ENCODE peak calls at places on chromosomes 1 and 21, in six cellular contexts. M, V, F, T, J and I are unnamed samples.

GRCh38 chr1:178121883-178122282 is 28.0 kb downstream of the RASAL2 start:
- DNase-seq in M (no peak), V (no peak), F (no peak), T (no peak), J (no peak), I (no peak)

GRCh38 chr1:186763107-186763506 is 65.6 kb upstream of the PLA2G4A start:
- DNase-seq in M (peak), V (peak), F (no peak), T (peak), J (no peak), I (peak)

GRCh38 chr1:196209983-196210382 is 398.3 kb downstream of the KCNT2 start:
- DNase-seq in M (no peak), V (no peak), F (no peak), T (no peak), J (no peak), I (no peak)

GRCh38 chr21:34630536-34631143 is 15.7 kb upstream of the RCAN1 start:
- DNase-seq in M (peak), V (peak), F (no peak), T (peak), J (no peak), I (no peak)

GRCh38 chr1:203324103-203325003 is 19.0 kb downstream of the BTG2 start:
- DNase-seq in M (no peak), V (no peak), F (peak), T (peak), J (no peak), I (no peak)

GRCh38 chr1:173603056-173603591 is at the start of gene SLC9C2:
- DNase-seq in M (no peak), V (no peak), F (no peak), T (no peak), J (no peak), I (no peak)

GRCh38 chr1:57824535-57824934 is 400.7 kb upstream of the DAB1 start:
- DNase-seq in M (no peak), V (peak), F (no peak), T (no peak), J (no peak), I (no peak)

GRCh38 chr1:229508823-229509337 is 739 bp upstream of the NUP133 start:
- DNase-seq in M (no peak), V (no peak), F (no peak), T (peak), J (no peak), I (no peak)

DNA sequence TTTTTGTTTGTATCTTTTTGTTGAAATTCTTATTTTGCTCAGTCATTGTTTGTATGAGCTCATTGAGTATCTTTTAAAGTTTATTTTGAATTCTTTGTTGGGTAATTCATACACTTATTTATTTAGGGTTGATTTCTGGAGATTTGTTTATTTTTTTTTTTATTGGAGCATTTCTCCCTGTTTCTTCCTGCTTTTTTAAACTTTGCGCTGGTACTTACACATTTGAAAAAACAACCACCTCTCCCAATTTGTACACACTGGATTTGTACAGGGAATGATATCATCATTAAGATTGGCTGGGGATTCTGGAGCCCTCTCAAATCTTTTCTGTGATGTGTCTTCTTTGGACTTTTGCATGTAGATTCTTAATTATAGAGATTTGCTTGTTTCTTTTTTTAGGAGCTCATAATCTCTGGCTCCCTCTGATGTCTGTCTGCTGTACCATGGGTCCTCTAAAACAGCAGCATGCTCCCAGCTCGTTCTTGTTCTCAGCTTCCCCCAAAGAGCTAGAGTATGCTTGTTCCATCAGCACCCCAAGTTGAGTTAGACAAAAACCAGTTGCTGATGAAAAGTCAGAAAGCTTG is 310.7 kb downstream of the DUSP10 start:
- DNase-seq in M (no peak), V (no peak), F (no peak), T (no peak), J (no peak), I (no peak)
- TF ChIP-seq CTCF in M (peak), V (no peak), F (no peak), T (no peak), J (peak), I (no peak)

GRCh38 chr21:33039542-33039941 is 13.8 kb downstream of the OLIG2 start:
- DNase-seq in M (no peak), V (no peak), F (no peak), T (no peak), J (no peak), I (no peak)

GRCh38 chr21:33042812-33043211 is 17.1 kb downstream of the OLIG2 start:
- DNase-seq in M (peak), V (peak), F (no peak), T (no peak), J (no peak), I (no peak)

GRCh38 chr21:33036430-33037162 is 10.9 kb downstream of the OLIG2 start:
- DNase-seq in M (peak), V (no peak), F (no peak), T (peak), J (peak), I (no peak)

GRCh38 chr21:33041981-33042380 is 16.2 kb downstream of the OLIG2 start:
- DNase-seq in M (no peak), V (no peak), F (no peak), T (no peak), J (no peak), I (no peak)

DNA sequence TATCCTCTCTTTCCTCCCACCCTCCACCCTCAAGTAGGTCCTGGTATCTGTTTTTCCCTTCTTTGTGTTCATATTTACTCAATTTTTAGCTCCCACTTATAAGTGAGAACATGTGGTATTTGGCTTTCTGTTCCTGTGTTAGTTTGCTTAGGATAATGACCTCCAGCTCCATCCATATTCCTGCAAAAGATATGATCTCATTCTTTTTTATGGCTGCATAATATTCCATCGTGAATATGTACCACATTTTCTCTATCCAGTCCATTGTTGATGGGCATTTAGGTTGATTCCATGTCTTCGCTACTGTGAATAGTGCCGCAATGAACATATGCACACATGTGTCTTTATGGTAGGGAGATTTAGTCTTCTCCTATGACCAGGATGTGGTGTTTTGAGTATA is 14.5 kb downstream of the OLIG2 start:
- DNase-seq in M (no peak), V (no peak), F (no peak), T (no peak), J (no peak), I (no peak)
- H3K4me3 ChIP-seq in M (no peak), V (no peak), F (no peak), T (no peak), J (no peak), I (no peak)

GRCh38 chr1:1764876-1765478 is 13.3 kb downstream of the NADK start:
- DNase-seq in M (peak), V (no peak), F (no peak), T (no peak), J (peak), I (no peak)

GRCh38 chr1:1760715-1761114 is 17.6 kb downstream of the NADK start:
- DNase-seq in M (peak), V (no peak), F (no peak), T (no peak), J (peak), I (no peak)

GRCh38 chr1:1760345-1760650 is 18.0 kb downstream of the NADK start:
- DNase-seq in M (no peak), V (no peak), F (no peak), T (no peak), J (peak), I (no peak)

GRCh38 chr1:1761504-1762376 is 16.5 kb downstream of the NADK start:
- DNase-seq in M (peak), V (no peak), F (no peak), T (no peak), J (no peak), I (no peak)

GRCh38 chr1:1763657-1764621 is 14.3 kb downstream of the NADK start:
- DNase-seq in M (peak), V (peak), F (no peak), T (no peak), J (peak), I (no peak)
- TF ChIP-seq CTCF in M (peak), V (no peak), F (no peak), T (no peak), J (peak), I (no peak)

GRCh38 chr1:151909167-151910149 is at the start of gene THEM4:
- DNase-seq in M (peak), V (peak), F (peak), T (peak), J (peak), I (peak)

GRCh38 chr1:151905070-151905442 is 4.3 kb downstream of the THEM4 start:
- DNase-seq in M (no peak), V (no peak), F (no peak), T (no peak), J (no peak), I (no peak)

GRCh38 chr1:151908228-151908691 is 1.1 kb downstream of the THEM4 start:
- DNase-seq in M (peak), V (no peak), F (no peak), T (peak), J (no peak), I (no peak)

GRCh38 chr1:151902858-151903257 is 6.5 kb downstream of the THEM4 start:
- DNase-seq in M (no peak), V (no peak), F (no peak), T (no peak), J (no peak), I (no peak)

GRCh38 chr1:151907363-151908139 is 1.8 kb downstream of the THEM4 start:
- DNase-seq in M (peak), V (no peak), F (no peak), T (no peak), J (no peak), I (no peak)
- H3K4me3 ChIP-seq in M (no peak), V (no peak), F (no peak), T (no peak), J (no peak), I (no peak)

GRCh38 chr1:247118946-247119446 is 14.8 kb upstream of the ZNF669 start:
- DNase-seq in M (peak), V (no peak), F (no peak), T (peak), J (no peak), I (no peak)
- TF ChIP-seq CTCF in M (peak), V (no peak), F (peak), T (no peak), J (no peak), I (peak)